ENCODE peak calls at places on chromosomes 2 and 18, in seven cellular contexts. S, A, P, F, T, I and N are unnamed samples.
A peak's percentile ranks its signal among the peaks of the same experiment; 100 is the strongest.

GRCh38 chr2:41955641-41956040 is 92.2 kb upstream of the PKDCC start:
- DNase-seq in S (no peak), A (no peak), P (no peak), F (no peak), T (no peak), I (no peak), N (no peak)

GRCh38 chr18:24727685-24728084 is 267.2 kb downstream of the HRH4 start:
- DNase-seq in S (no peak), A (no peak), P (no peak), F (no peak), T (no peak), I (no peak), N (no peak)

GRCh38 chr2:119377973-119378305 is 11.2 kb downstream of the DBI start:
- DNase-seq in S (no peak), A (no peak), P (no peak), F (no peak), T (no peak), I (no peak), N (peak; percentile 96)

GRCh38 chr2:234951386-234952269 is at the start of gene SH3BP4:
- DNase-seq in S (peak; percentile 79), A (peak; percentile 8), P (peak; percentile 84), F (peak; percentile 91), T (peak; percentile 66), I (peak; percentile 84), N (peak; percentile 81)

GRCh38 chr2:160062283-160063005 is at the start of gene PLA2R1:
- DNase-seq in S (peak; percentile 51), A (no peak), P (peak; percentile 57), F (peak; percentile 84), T (peak; percentile 39), I (peak; percentile 47), N (no peak)

GRCh38 chr2:229313591-229313990 is 42.5 kb upstream of the PID1 start:
- DNase-seq in S (no peak), A (no peak), P (peak; percentile 1), F (no peak), T (peak; percentile 24), I (no peak), N (no peak)

GRCh38 chr2:162293122-162293781 is 25.2 kb downstream of the IFIH1 start:
- DNase-seq in S (no peak), A (no peak), P (no peak), F (no peak), T (peak; percentile 61), I (no peak), N (no peak)

GRCh38 chr2:237150831-237151230 is 65.1 kb downstream of the COPS8 start:
- DNase-seq in S (no peak), A (no peak), P (no peak), F (no peak), T (no peak), I (no peak), N (no peak)

GRCh38 chr18:76620326-76620813 is 125.3 kb upstream of the ZNF516 start:
- DNase-seq in S (peak; percentile 72), A (peak; percentile 1), P (peak; percentile 85), F (peak; percentile 86), T (peak; percentile 74), I (peak; percentile 66), N (no peak)

GRCh38 chr18:10374195-10374594 is 80.2 kb upstream of the APCDD1 start:
- DNase-seq in S (no peak), A (no peak), P (no peak), F (no peak), T (no peak), I (no peak), N (no peak)

GRCh38 chr2:135052997-135053474 is 944 bp downstream of the RAB3GAP1 start:
- DNase-seq in S (no peak), A (no peak), P (no peak), F (no peak), T (peak; percentile 17), I (no peak), N (peak; percentile 16)

GRCh38 chr2:153519260-153519875 is 40.8 kb upstream of the RPRM start:
- DNase-seq in S (peak; percentile 49), A (peak; percentile 20), P (peak; percentile 42), F (no peak), T (peak; percentile 36), I (no peak), N (peak; percentile 30)

GRCh38 chr2:43636616-43637015 is 444 bp upstream of the PLEKHH2 start:
- DNase-seq in S (no peak), A (no peak), P (no peak), F (no peak), T (no peak), I (no peak), N (no peak)

GRCh38 chr18:8503287-8503686 is 106.0 kb upstream of the RAB12 start:
- DNase-seq in S (no peak), A (no peak), P (no peak), F (no peak), T (no peak), I (no peak), N (no peak)

GRCh38 chr2:150486539-150487484 is 655 bp downstream of the RND3 start:
- DNase-seq in S (peak; percentile 47), A (no peak), P (peak; percentile 61), F (peak; percentile 75), T (no peak), I (no peak), N (peak; percentile 49)

GRCh38 chr2:186641132-186641806 is 51.4 kb downstream of the ITGAV start:
- DNase-seq in S (no peak), A (no peak), P (peak; percentile 8), F (no peak), T (no peak), I (no peak), N (no peak)

GRCh38 chr2:19955544-19956422 is 34.1 kb downstream of the WDR35 start:
- DNase-seq in S (peak; percentile 50), A (peak; percentile 3), P (peak; percentile 79), F (peak; percentile 61), T (peak; percentile 49), I (peak; percentile 52), N (peak; percentile 63)

GRCh38 chr2:143787674-143788073 is 658.5 kb downstream of the ARHGAP15 start:
- DNase-seq in S (no peak), A (no peak), P (no peak), F (no peak), T (peak; percentile 57), I (no peak), N (no peak)

GRCh38 chr2:38671303-38671702 is 5.4 kb downstream of the GALM start:
- DNase-seq in S (no peak), A (no peak), P (no peak), F (peak; percentile 28), T (no peak), I (no peak), N (no peak)

GRCh38 chr2:157302492-157303099 is 23.0 kb downstream of the ERMN start:
- DNase-seq in S (peak; percentile 41), A (peak; percentile 11), P (peak; percentile 57), F (no peak), T (peak; percentile 32), I (no peak), N (peak; percentile 74)

GRCh38 chr2:19823507-19823906 is 78.3 kb downstream of the TTC32 start:
- DNase-seq in S (no peak), A (no peak), P (no peak), F (no peak), T (no peak), I (no peak), N (no peak)

DNA sequence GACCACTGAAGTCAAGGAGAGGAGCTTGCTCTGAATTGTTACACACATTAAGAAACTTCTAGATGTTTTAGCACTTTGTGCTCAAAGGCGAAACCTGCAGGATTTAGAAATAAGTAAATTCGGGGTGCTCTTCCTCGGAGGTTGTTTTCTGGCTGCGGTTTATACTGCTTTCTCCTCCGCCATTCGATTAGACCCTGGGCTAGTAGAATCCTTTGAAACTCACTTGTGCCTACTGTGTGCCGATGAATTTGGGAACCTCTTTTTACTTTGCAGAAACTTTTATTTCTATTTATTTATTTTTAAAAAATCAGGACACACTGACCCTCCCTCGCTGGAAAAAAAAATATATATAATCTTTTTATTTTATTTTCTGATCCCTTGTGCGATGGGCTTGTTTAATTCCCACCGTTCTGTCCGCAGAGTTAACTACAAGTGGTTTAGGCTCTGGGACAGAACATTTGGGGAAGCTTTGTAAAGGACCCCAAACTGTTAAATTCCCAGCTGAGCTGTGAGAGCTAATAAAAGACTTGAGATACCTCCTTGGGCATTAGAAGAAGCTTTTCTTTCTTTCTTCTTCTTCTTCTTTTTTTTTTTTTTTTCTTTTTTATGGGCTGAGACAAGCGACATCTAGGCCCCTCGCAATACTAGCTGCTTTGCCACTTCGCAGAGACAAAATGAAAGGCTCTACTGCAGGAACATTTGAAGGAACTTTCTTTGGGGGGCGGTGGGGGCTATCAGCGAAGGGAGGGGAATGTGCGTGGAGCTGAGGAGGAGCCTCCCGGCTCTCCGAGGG is 3.8 kb downstream of the MEIS1 start:
- DNase-seq in S (no peak), A (no peak), P (peak; percentile 33), F (no peak), T (no peak), I (no peak), N (no peak)
- H3K27ac ChIP-seq in S (no peak overlapping the region), A (no peak overlapping the region), P (no peak overlapping the region), F (peak overlapping the region; percentile 83), T (no peak overlapping the region), I (peak overlapping the region; percentile 94), N (no peak overlapping the region)

DNA sequence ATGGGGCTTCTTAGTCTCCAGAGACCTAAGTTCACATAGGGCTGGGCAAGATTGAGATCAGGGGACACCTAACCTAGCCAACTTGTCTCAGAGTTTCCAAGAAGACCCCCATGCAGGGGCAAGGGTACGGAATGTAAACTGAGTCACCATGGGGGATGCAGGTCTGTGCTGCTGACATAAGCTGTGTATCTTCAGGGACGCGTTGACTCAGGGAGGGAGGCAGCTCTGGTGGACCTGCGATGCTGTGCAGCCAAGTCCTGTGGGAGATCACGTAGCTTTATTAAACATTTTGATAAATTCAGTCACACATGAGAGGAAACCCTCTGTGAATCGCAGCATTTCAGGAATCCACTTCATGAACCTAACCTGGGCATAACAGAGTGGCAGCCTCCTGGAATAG is 216.0 kb downstream of the ANKRD30B start:
- DNase-seq in S (no peak), A (no peak), P (no peak), F (no peak), T (no peak), I (no peak), N (no peak)
- H3K9me3 ChIP-seq in S (no peaks in the 10 kb centered on the region), A (no peaks in the 10 kb centered on the region), P (no peaks in the 10 kb centered on the region), F (no peaks in the 10 kb centered on the region), T (peaks cover 8% of the 10 kb centered on the region), I (no peaks in the 10 kb centered on the region), N (no peaks in the 10 kb centered on the region)

GRCh38 chr2:147424766-147425165 is 420.1 kb upstream of the ACVR2A start:
- DNase-seq in S (no peak), A (no peak), P (no peak), F (no peak), T (peak; percentile 40), I (no peak), N (no peak)
- H3K27me3 ChIP-seq in S (no peaks in the 10 kb centered on the region), A (no peaks in the 10 kb centered on the region), P (no peaks in the 10 kb centered on the region), F (no peaks in the 10 kb centered on the region), T (no peaks in the 10 kb centered on the region), I (no peaks in the 10 kb centered on the region), N (no peaks in the 10 kb centered on the region)

DNA sequence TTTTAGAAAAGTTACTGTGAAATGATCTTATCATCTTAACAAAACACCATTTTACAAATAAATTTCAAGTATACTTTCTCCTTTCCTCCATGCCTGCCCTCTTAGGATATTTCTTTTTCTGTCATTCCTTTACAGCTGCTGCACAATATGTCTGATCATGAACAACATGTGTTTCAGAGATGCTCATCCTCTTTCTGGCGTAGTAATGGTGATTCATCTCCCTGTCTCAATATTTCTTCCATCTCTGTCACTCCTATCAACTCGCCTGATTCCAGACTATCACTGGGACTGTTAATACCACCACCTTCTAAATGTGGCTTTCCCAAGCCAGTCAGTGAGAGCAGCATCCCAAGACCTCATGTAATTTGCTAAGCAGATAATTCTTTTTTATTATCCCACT is 290.5 kb downstream of the GULP1 start:
- DNase-seq in S (no peak), A (no peak), P (no peak), F (no peak), T (no peak), I (no peak), N (no peak)
- H3K27ac ChIP-seq in S (no peak overlapping the region), A (no peak overlapping the region), P (no peak overlapping the region), F (no peak overlapping the region), T (no peak overlapping the region), I (no peak overlapping the region), N (no peak overlapping the region)